ENCODE peak calls at places on chromosomes 12 and 14, in six cellular contexts. E, M, Q, J, X and C are unnamed samples.

GRCh38 chr14:94123296-94123695 is 6.1 kb downstream of the IFI27L2 start:
- DNase-seq in E (no peak), M (no peak), Q (no peak), J (no peak), X (no peak), C (no peak)

GRCh38 chr12:31687101-31687527 is 27.6 kb downstream of the ETFBKMT start:
- DNase-seq in E (no peak), M (no peak), Q (no peak), J (no peak), X (no peak), C (no peak)

GRCh38 chr12:121649819-121650353 is 19.6 kb downstream of the MORN3 start:
- DNase-seq in E (no peak), M (no peak), Q (no peak), J (no peak), X (no peak), C (no peak)

GRCh38 chr14:105962532-105962931 is 436.1 kb downstream of the TMEM121 start:
- DNase-seq in E (no peak), M (no peak), Q (no peak), J (no peak), X (no peak), C (no peak)

GRCh38 chr14:103008768-103009342 is 48.5 kb downstream of the CDC42BPB start:
- DNase-seq in E (peak), M (peak), Q (no peak), J (peak), X (peak), C (peak)

GRCh38 chr12:122641976-122642375 is 61.2 kb downstream of the HCAR2 start:
- DNase-seq in E (no peak), M (peak), Q (no peak), J (peak), X (no peak), C (no peak)

GRCh38 chr14:89564999-89565398 is 148.0 kb upstream of the FOXN3 start:
- DNase-seq in E (no peak), M (no peak), Q (no peak), J (no peak), X (no peak), C (no peak)

GRCh38 chr12:46832084-46832704 is 6.4 kb upstream of the SLC38A4 start:
- DNase-seq in E (no peak), M (no peak), Q (no peak), J (no peak), X (no peak), C (no peak)

GRCh38 chr14:23095196-23096108 is at the start of gene C14orf119:
- DNase-seq in E (no peak), M (peak), Q (peak), J (peak), X (peak), C (peak)

GRCh38 chr12:114355389-114356088 is 50.4 kb downstream of the TBX5 start:
- DNase-seq in E (no peak), M (peak), Q (peak), J (no peak), X (no peak), C (peak)

GRCh38 chr14:72589652-72590051 is 304.2 kb downstream of the DPF3 start:
- DNase-seq in E (no peak), M (no peak), Q (no peak), J (no peak), X (no peak), C (no peak)

GRCh38 chr12:94180558-94181296 is 32.4 kb downstream of the PLXNC1 start:
- DNase-seq in E (no peak), M (no peak), Q (no peak), J (no peak), X (no peak), C (no peak)

GRCh38 chr14:22283000-22283399 is 306.0 kb downstream of the DAD1 start:
- DNase-seq in E (no peak), M (no peak), Q (no peak), J (no peak), X (no peak), C (no peak)

GRCh38 chr12:123488539-123489230 is 30.7 kb downstream of the SNRNP35 start:
- DNase-seq in E (no peak), M (no peak), Q (no peak), J (no peak), X (no peak), C (no peak)

GRCh38 chr14:104984056-104984894 is 1.3 kb upstream of the CLBA1 start:
- DNase-seq in E (no peak), M (no peak), Q (no peak), J (no peak), X (peak), C (no peak)

GRCh38 chr12:95608252-95609033 is 57.2 kb upstream of the USP44 start:
- DNase-seq in E (no peak), M (peak), Q (peak), J (peak), X (no peak), C (peak)